ENCODE peak calls at places on chromosomes 13 and 19, in seven cellular contexts. Z is IMR-90; K is CD4-positive, alpha-beta T cell; Q is body of pancreas; H is HepG2; T is transverse colon; W is GM23338. X is an unnamed sample.

GRCh38 chr19:31962565-31962996 is 382.8 kb upstream of the ZNF507 start:
- DNase-seq in Z (no peak), K (no peak), H (peak; percentile 81), Q (no peak), W (no peak), T (no peak), X (no peak)

GRCh38 chr13:105703843-105704242 is 831.6 kb downstream of the EFNB2 start:
- DNase-seq in Q (no peak), K (no peak), W (no peak), Z (no peak), T (no peak), H (no peak), X (no peak)

GRCh38 chr13:95155093-95155492 is 146.2 kb downstream of the ABCC4 start:
- DNase-seq in W (no peak), K (no peak), T (no peak), Q (no peak), H (no peak), Z (no peak), X (no peak)

GRCh38 chr19:29016926-29017760 is 195.8 kb downstream of the UQCRFS1 start:
- DNase-seq in W (no peak), H (no peak), K (no peak), T (no peak), Q (no peak), Z (no peak), X (no peak)

GRCh38 chr13:35979378-35979911 is 151.7 kb downstream of the DCLK1 start:
- DNase-seq in Q (peak; percentile 55), Z (peak; percentile 83), W (no peak), T (peak; percentile 45), H (no peak), K (no peak), X (peak; percentile 50)

GRCh38 chr13:98792321-98792720 is 39.8 kb upstream of the SLC15A1 start:
- DNase-seq in Q (no peak), H (no peak), K (no peak), Z (no peak), T (peak; percentile 37), W (no peak), X (no peak)

GRCh38 chr19:19064811-19065745 is 1.3 kb downstream of the SLC25A42 start:
- DNase-seq in T (peak; percentile 36), H (no peak), Q (peak; percentile 42), Z (no peak), K (peak; percentile 9), W (peak; percentile 34), X (no peak)

GRCh38 chr19:43105496-43105895 is 23.0 kb upstream of the PSG2 start:
- DNase-seq in K (no peak), H (no peak), Q (no peak), Z (peak; percentile 44), T (no peak), W (no peak), X (no peak)

GRCh38 chr13:100274942-100275506 is 186.1 kb downstream of the PCCA start:
- DNase-seq in T (no peak), H (peak; percentile 3), W (no peak), Q (no peak), Z (peak; percentile 4), K (no peak), X (no peak)

GRCh38 chr19:17370026-17370587 is 7.0 kb downstream of the PLVAP start:
- DNase-seq in W (no peak), K (no peak), Q (no peak), Z (peak; percentile 58), T (no peak), H (no peak), X (no peak)

GRCh38 chr19:53882391-53883050 is 524 bp downstream of the PRKCG start:
- DNase-seq in Z (no peak), H (no peak), Q (no peak), K (no peak), T (no peak), W (peak; percentile 42), X (no peak)

GRCh38 chr19:3061214-3062161 is 807 bp downstream of the TLE5 start:
- DNase-seq in Z (peak; percentile 17), H (no peak), Q (peak; percentile 56), K (peak; percentile 82), W (no peak), T (peak; percentile 76), X (peak; percentile 73)

GRCh38 chr13:32989331-32989730 is 26.9 kb upstream of the KL start:
- DNase-seq in Z (no peak), W (no peak), Q (no peak), H (no peak), K (no peak), T (no peak), X (no peak)

GRCh38 chr19:888615-889385 is 4.2 kb downstream of the MED16 start:
- DNase-seq in W (no peak), H (no peak), Z (no peak), K (peak; percentile 49), T (no peak), Q (no peak), X (no peak)

GRCh38 chr13:80083516-80084085 is 257.3 kb downstream of the SPRY2 start:
- DNase-seq in T (no peak), H (no peak), W (no peak), Q (no peak), K (no peak), Z (peak; percentile 5), X (no peak)

GRCh38 chr19:952680-953500 is 27.1 kb downstream of the ARID3A start:
- DNase-seq in W (peak; percentile 58), Q (peak; percentile 61), K (no peak), T (peak; percentile 68), Z (no peak), H (peak; percentile 95), X (no peak)

GRCh38 chr19:16001481-16002312 is 52.9 kb downstream of the OR10H4 start:
- DNase-seq in H (peak; percentile 33), Z (peak; percentile 77), K (peak; percentile 3), W (no peak), T (peak; percentile 21), Q (peak; percentile 28), X (no peak)

GRCh38 chr13:50236898-50237318 is 221.7 kb downstream of the KCNRG start:
- DNase-seq in H (no peak), W (no peak), Q (no peak), K (no peak), T (no peak), Z (peak; percentile 5), X (no peak)
- H3K27ac ChIP-seq in H (no peak overlapping the region), W (no peak overlapping the region), Q (no peak overlapping the region), K (no peak overlapping the region), T (no peak overlapping the region), Z (no peak overlapping the region), X (no peak overlapping the region)

DNA sequence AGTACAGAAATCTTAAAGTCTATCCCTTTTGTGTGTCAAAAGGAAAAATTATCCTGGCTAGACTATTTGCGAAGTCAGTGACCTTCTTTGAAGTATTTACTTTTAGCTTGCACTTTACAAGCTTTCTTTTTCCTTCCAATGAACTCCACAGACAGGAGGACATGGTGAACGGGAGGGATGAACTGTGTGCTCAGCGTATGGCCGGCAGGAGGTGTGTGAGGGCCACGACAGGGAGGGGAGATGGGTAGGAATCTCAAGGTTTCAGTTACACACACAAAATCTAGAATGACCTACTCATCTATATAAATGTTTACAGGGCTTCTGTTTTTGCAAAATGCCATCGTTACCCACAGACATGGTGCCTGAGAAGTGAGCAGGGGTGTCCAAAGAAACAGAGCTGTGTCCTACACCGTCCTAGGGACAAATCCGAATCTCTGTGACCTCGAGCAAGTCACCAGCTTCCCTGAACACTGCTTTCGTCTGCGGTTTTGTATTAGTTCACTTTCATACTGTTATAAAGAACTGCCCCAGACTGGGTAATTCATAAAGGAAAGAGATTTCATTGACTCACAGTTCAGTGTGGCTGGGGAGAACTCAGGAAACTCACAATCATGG is 537.2 kb downstream of the LIG4 start:
- DNase-seq in T (no peak), W (peak; percentile 39), K (no peak), Q (no peak), H (no peak), Z (peak; percentile 53), X (no peak)
- TF ChIP-seq CTCF in T (no peak), W (peak; percentile 64), K (no peak), Q (no peak), H (peak; percentile 58), Z (peak; percentile 53), X (no peak)

DNA sequence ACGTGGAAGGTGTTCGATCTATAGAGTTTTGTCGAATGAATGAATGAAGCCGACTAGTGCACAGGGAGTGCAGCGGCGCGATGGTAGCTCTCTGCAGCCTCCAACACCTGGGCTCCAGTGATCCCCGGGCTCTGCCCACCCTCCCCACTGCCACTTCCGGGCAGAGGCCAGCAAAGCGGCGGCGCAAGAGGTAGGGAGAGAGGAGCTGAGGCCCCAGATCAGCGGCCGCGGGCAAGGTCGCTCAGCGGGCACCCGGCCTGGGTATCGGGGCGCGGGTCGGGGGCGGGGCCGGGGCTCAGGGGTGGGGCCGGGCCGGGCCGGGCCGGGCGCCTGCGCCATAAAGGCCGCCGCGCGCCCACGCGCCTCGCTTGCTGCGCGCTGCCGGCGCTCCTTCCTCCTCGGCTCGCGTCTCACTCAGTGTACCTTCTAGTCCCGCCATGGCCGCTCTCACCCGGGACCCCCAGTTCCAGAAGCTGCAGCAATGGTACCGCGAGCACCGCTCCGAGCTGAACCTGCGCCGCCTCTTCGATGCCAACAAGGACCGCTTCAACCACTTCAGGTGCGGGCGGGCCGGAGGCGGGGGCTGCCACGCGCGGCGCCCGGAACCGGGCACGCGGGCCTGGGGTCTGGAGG is at the start of gene GPI:
- DNase-seq in Z (peak; percentile 24), T (peak; percentile 72), W (peak; percentile 87), K (peak; percentile 58), Q (peak; percentile 78), H (peak; percentile 61), X (peak; percentile 68)
- H3K27ac ChIP-seq in Z (peak within 1 kb of the TSS; percentile 83), T (peak within 1 kb of the TSS; percentile 87), W (no peak within 1 kb of the TSS), K (peak within 1 kb of the TSS; percentile 59), Q (peak within 1 kb of the TSS; percentile 37), H (peak within 1 kb of the TSS; percentile 76), X (peak within 1 kb of the TSS; percentile 94)

GRCh38 chr19:6551091-6551490 is 20.3 kb downstream of the TNFSF9 start:
- DNase-seq in H (no peak), K (no peak), W (no peak), Z (no peak), T (no peak), Q (no peak), X (no peak)

GRCh38 chr19:6556480-6556879 is 25.7 kb downstream of the TNFSF9 start:
- DNase-seq in Q (no peak), K (no peak), Z (no peak), H (no peak), T (no peak), W (no peak), X (no peak)

GRCh38 chr19:6556043-6556449 is 25.2 kb downstream of the TNFSF9 start:
- DNase-seq in T (no peak), Z (no peak), W (no peak), K (no peak), H (no peak), Q (no peak), X (no peak)

DNA sequence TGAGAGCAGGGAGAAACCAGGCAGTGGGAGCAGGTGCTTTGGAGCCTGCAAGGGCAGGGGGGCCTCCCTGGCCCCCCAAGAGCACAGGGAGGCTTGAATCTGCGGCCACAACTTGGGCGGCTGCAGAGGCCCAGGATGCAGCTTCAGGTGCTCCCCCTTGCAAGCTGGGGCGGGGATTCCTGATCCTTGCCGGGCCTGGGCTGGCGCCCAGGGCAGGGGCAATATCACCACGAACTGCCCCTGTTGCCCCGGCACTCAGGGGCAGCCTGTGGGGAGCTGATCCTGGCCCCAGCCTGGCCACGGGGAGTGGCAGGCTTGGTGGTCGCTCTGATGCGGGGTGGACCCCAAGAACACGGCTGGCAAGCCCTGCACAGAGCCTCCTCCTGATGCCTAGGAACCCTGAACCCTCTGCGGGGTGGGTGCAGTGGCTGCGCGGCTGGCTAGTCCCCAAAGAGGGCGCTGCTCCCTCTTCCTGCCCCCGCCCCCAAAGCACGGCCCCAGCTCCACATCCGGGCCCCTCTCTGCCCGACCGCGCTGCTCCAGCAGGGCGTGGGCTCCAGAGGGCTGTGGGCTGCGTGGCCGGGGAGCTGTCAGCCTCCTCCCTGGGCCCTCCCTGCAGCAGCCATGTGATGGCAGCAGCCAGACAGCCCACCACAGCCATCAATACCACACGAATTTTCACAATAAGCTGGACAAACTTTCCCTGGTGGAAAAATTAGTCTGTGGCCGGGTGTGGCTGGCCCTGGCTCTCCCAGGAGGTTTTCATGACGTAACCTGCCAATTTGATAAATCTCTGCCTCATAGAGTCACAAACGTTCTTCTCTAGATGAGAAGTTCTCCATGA is 21.0 kb downstream of the TNFSF9 start:
- DNase-seq in W (peak; percentile 92), H (peak; percentile 45), T (peak; percentile 35), K (peak; percentile 42), Z (no peak), Q (no peak), X (no peak)
- TF ChIP-seq CTCF in W (peak; percentile 71), H (peak; percentile 84), T (no peak), K (peak; percentile 29), Z (no peak), Q (no peak), X (peak; percentile 19)

X was measured in left ventricle myocardium inferior.